ENCODE peak calls at places on chromosomes 4 and X, in ten cellular contexts. S is memory B cell, L is smooth muscle cell of the brain vasculature, T is GM10248, J is choroid plexus epithelial cell, Y is adrenal gland, N is lower lobe of right lung, G is ELF-1, R is NCI-H1694, F is WTC11. O is an unnamed sample.

GRCh38 chr4:153684182-153685073 is at the start of gene TLR2:
- DNase-seq in F (peak; percentile 66), S (peak; percentile 32), Y (peak; percentile 58), G (peak; percentile 64), R (no peak), N (peak; percentile 93), T (peak; percentile 82), J (peak; percentile 25), L (no peak), O (peak; percentile 50)

GRCh38 chr4:75542824-75543223 is 13.0 kb upstream of the ODAPH start:
- DNase-seq in S (no peak), J (peak; percentile 77), R (no peak), T (no peak), L (no peak), F (no peak), G (no peak), N (no peak), Y (no peak), O (no peak)

GRCh38 chrX:2397648-2398340 is 103.0 kb downstream of the DHRSX start:
- DNase-seq in L (peak; percentile 17), J (peak; percentile 73), G (peak; percentile 34), N (no peak), S (no peak), R (no peak), F (no peak), T (no peak), Y (no peak), O (no peak)

GRCh38 chrX:9164535-9165425 is 130.9 kb upstream of the FAM9B start:
- DNase-seq in Y (no peak), J (peak; percentile 50), L (no peak), R (no peak), S (no peak), N (no peak), G (no peak), F (no peak), T (no peak), O (no peak)

GRCh38 chr4:53273726-53274125 is 92.1 kb downstream of the SCFD2 start:
- DNase-seq in R (no peak), T (no peak), F (no peak), S (no peak), G (no peak), Y (peak; percentile 33), J (peak; percentile 41), L (no peak), N (no peak), O (no peak)

GRCh38 chrX:115425359-115425758 is 135.6 kb upstream of the PLS3 start:
- DNase-seq in N (no peak), G (no peak), Y (no peak), S (no peak), F (no peak), L (no peak), T (no peak), J (no peak), R (no peak), O (no peak)

GRCh38 chrX:101417981-101418841 is 10.2 kb downstream of the HNRNPH2 start:
- DNase-seq in N (peak; percentile 75), L (no peak), F (peak; percentile 69), J (no peak), R (peak; percentile 14), T (peak; percentile 37), S (peak; percentile 29), Y (peak; percentile 44), G (peak; percentile 82), O (peak; percentile 50)

GRCh38 chr4:42454755-42455154 is 57.5 kb downstream of the SHISA3 start:
- DNase-seq in J (no peak), R (no peak), Y (no peak), L (no peak), T (no peak), S (no peak), G (no peak), N (no peak), F (no peak), O (no peak)

GRCh38 chrX:69313622-69314290 is 148.5 kb upstream of the PJA1 start:
- DNase-seq in G (no peak), F (no peak), L (no peak), Y (no peak), R (no peak), T (no peak), S (no peak), N (no peak), J (no peak), O (no peak)

GRCh38 chr4:83561381-83561780 is 25.5 kb downstream of the GPAT3 start:
- DNase-seq in G (no peak), L (no peak), N (no peak), R (no peak), Y (peak; percentile 62), F (no peak), T (no peak), J (peak; percentile 36), S (no peak), O (no peak)